ENCODE peak calls at places on chromosome 21, in four cellular contexts. One of them, this sample, is unnamed.

GRCh38 chr21:22062472-22063139 is 1064.4 kb downstream of the NCAM2 start:
- DNase-seq in fibroblast of pulmonary artery: no peak
- DNase-seq in lower lobe of right lung: no peak
- DNase-seq in sigmoid colon: no peak
- DNase-seq in this sample: no peak

GRCh38 chr21:37431243-37431642 is 64.7 kb downstream of the DYRK1A start:
- DNase-seq in sigmoid colon: no peak
- DNase-seq in fibroblast of pulmonary artery: no peak
- DNase-seq in lower lobe of right lung: no peak
- DNase-seq in this sample: no peak

GRCh38 chr21:45918835-45919467 is 62.6 kb upstream of the COL6A1 start:
- DNase-seq in sigmoid colon: no peak
- DNase-seq in lower lobe of right lung: no peak
- DNase-seq in fibroblast of pulmonary artery: no peak
- DNase-seq in this sample: no peak

GRCh38 chr21:32256873-32257620 is 21.8 kb downstream of the MIS18A start:
- DNase-seq in sigmoid colon: peak
- DNase-seq in lower lobe of right lung: no peak
- DNase-seq in fibroblast of pulmonary artery: peak
- DNase-seq in this sample: peak

GRCh38 chr21:29299046-29299905 is 554 bp downstream of the BACH1 start:
- DNase-seq in sigmoid colon: peak
- DNase-seq in lower lobe of right lung: peak
- DNase-seq in fibroblast of pulmonary artery: peak
- DNase-seq in this sample: peak

GRCh38 chr21:33761104-33762036 is 119.1 kb downstream of the ITSN1 start:
- DNase-seq in sigmoid colon: no peak
- DNase-seq in lower lobe of right lung: no peak
- DNase-seq in fibroblast of pulmonary artery: peak
- DNase-seq in this sample: peak

GRCh38 chr21:32653326-32653901 is 41.2 kb upstream of the CFAP298 start:
- DNase-seq in lower lobe of right lung: no peak
- DNase-seq in sigmoid colon: no peak
- DNase-seq in fibroblast of pulmonary artery: peak
- DNase-seq in this sample: peak

GRCh38 chr21:32257952-32258785 is 20.7 kb downstream of the MIS18A start:
- DNase-seq in sigmoid colon: peak
- DNase-seq in fibroblast of pulmonary artery: peak
- DNase-seq in lower lobe of right lung: peak
- DNase-seq in this sample: peak

GRCh38 chr21:29133796-29134195 is 3.4 kb downstream of the MAP3K7CL start:
- DNase-seq in lower lobe of right lung: no peak
- DNase-seq in sigmoid colon: no peak
- DNase-seq in fibroblast of pulmonary artery: no peak
- DNase-seq in this sample: no peak

GRCh38 chr21:19228241-19228640 is 824.7 kb upstream of the TMPRSS15 start:
- DNase-seq in lower lobe of right lung: no peak
- DNase-seq in sigmoid colon: no peak
- DNase-seq in fibroblast of pulmonary artery: no peak
- DNase-seq in this sample: no peak

GRCh38 chr21:33834801-33835500 is 80.7 kb downstream of the ATP5PO start:
- DNase-seq in lower lobe of right lung: no peak
- DNase-seq in fibroblast of pulmonary artery: no peak
- DNase-seq in sigmoid colon: no peak
- DNase-seq in this sample: no peak

GRCh38 chr21:36171741-36172331 is 15.2 kb downstream of the DOP1B start:
- DNase-seq in sigmoid colon: no peak
- DNase-seq in fibroblast of pulmonary artery: no peak
- DNase-seq in lower lobe of right lung: no peak
- DNase-seq in this sample: no peak

GRCh38 chr21:37188825-37189224 is 78.3 kb downstream of the VPS26C start:
- DNase-seq in fibroblast of pulmonary artery: no peak
- DNase-seq in sigmoid colon: no peak
- DNase-seq in lower lobe of right lung: no peak
- DNase-seq in this sample: no peak

GRCh38 chr21:45541221-45542039 is 810 bp downstream of the SLC19A1 start:
- DNase-seq in lower lobe of right lung: peak
- DNase-seq in sigmoid colon: peak
- DNase-seq in fibroblast of pulmonary artery: peak
- DNase-seq in this sample: peak

GRCh38 chr21:39681845-39682244 is 63.1 kb upstream of the IGSF5 start:
- DNase-seq in fibroblast of pulmonary artery: peak
- DNase-seq in sigmoid colon: no peak
- DNase-seq in lower lobe of right lung: no peak
- DNase-seq in this sample: peak

GRCh38 chr21:37166733-37167132 is 93.7 kb downstream of the TTC3 start:
- DNase-seq in lower lobe of right lung: no peak
- DNase-seq in sigmoid colon: no peak
- DNase-seq in fibroblast of pulmonary artery: peak
- DNase-seq in this sample: no peak

GRCh38 chr21:17045214-17045835 is 467.5 kb upstream of the CXADR start:
- DNase-seq in sigmoid colon: no peak
- DNase-seq in fibroblast of pulmonary artery: peak
- DNase-seq in lower lobe of right lung: no peak
- DNase-seq in this sample: peak

GRCh38 chr21:33478858-33479678 is 706 bp downstream of the TMEM50B start:
- DNase-seq in sigmoid colon: no peak
- DNase-seq in fibroblast of pulmonary artery: peak
- DNase-seq in lower lobe of right lung: peak
- DNase-seq in this sample: peak

GRCh38 chr21:36321325-36322082 is 1.5 kb downstream of the MORC3 start:
- DNase-seq in lower lobe of right lung: no peak
- DNase-seq in sigmoid colon: no peak
- DNase-seq in fibroblast of pulmonary artery: peak
- DNase-seq in this sample: peak

GRCh38 chr21:17925900-17926299 is 106.7 kb upstream of the C21orf91 start:
- DNase-seq in lower lobe of right lung: no peak
- DNase-seq in fibroblast of pulmonary artery: peak
- DNase-seq in sigmoid colon: no peak
- DNase-seq in this sample: peak

GRCh38 chr21:30958737-30959136 is 77.4 kb upstream of the KRTAP11-1 start:
- DNase-seq in sigmoid colon: no peak
- DNase-seq in lower lobe of right lung: no peak
- DNase-seq in fibroblast of pulmonary artery: no peak
- DNase-seq in this sample: no peak

DNA sequence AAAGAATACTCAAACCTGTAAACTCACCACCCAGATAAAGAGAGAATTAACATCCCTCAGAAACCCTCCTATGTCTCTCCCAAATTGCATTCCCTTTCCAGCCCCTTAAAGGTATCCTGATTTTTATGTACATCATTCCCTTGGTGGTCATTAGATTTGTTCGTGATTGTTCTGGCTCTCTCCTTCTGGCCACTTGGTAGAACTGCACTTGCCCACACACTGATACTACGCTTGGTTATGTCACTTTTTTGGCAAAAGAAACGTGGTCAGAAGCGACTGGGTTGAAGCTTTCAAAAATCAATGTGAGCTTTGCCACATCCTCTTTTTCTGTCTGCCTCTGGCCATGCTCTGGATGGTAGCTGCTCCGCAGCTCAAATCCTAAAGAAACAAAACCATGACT is 76.3 kb downstream of the KRTAP19-8 start:
- DNase-seq in sigmoid colon: no peak
- DNase-seq in lower lobe of right lung: no peak
- DNase-seq in fibroblast of pulmonary artery: no peak
- DNase-seq in this sample: no peak
- TF ChIP-seq CTCF in sigmoid colon: no peak
- TF ChIP-seq CTCF in lower lobe of right lung: no peak
- TF ChIP-seq CTCF in fibroblast of pulmonary artery: no peak
- TF ChIP-seq CTCF in this sample: no peak

GRCh38 chr21:38621132-38621531 is 122.9 kb upstream of the ERG start:
- DNase-seq in fibroblast of pulmonary artery: no peak
- DNase-seq in lower lobe of right lung: no peak
- DNase-seq in sigmoid colon: no peak
- DNase-seq in this sample: no peak
- TF ChIP-seq CTCF in fibroblast of pulmonary artery: no peak
- TF ChIP-seq CTCF in lower lobe of right lung: no peak
- TF ChIP-seq CTCF in sigmoid colon: no peak
- TF ChIP-seq CTCF in this sample: no peak

DNA sequence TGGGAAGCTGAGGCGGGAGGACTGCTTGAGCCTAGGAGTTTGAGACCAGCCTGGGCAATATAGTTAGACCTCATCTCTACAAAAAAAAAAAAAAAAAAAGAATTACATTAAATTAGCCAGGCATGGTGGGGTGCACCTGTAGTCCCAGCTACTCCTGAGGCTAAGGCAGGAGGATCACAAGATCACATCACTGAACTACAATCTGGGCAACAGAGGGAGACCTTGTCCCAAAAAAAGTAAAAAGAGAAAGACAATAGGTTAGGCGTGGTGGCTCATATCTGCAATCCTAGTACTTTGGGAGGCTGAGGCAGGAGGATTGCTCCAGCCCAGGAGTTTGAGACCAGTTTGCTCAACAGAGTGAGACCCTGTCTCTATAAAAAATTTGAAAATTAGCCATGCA is 130.3 kb downstream of the TIAM1 start:
- DNase-seq in lower lobe of right lung: no peak
- DNase-seq in sigmoid colon: no peak
- DNase-seq in fibroblast of pulmonary artery: peak
- DNase-seq in this sample: peak
- TF ChIP-seq CTCF in lower lobe of right lung: no peak
- TF ChIP-seq CTCF in sigmoid colon: no peak
- TF ChIP-seq CTCF in fibroblast of pulmonary artery: peak
- TF ChIP-seq CTCF in this sample: peak

GRCh38 chr21:41974752-41975053 is 20.9 kb upstream of the C2CD2 start:
- DNase-seq in sigmoid colon: no peak
- DNase-seq in fibroblast of pulmonary artery: no peak
- DNase-seq in lower lobe of right lung: no peak
- DNase-seq in this sample: no peak

GRCh38 chr21:41971891-41972290 is 18.1 kb upstream of the C2CD2 start:
- DNase-seq in lower lobe of right lung: no peak
- DNase-seq in fibroblast of pulmonary artery: no peak
- DNase-seq in sigmoid colon: no peak
- DNase-seq in this sample: no peak

GRCh38 chr21:41972511-41973205 is 18.8 kb upstream of the C2CD2 start:
- DNase-seq in fibroblast of pulmonary artery: no peak
- DNase-seq in lower lobe of right lung: no peak
- DNase-seq in sigmoid colon: no peak
- DNase-seq in this sample: no peak

GRCh38 chr21:41973861-41974751 is 20.3 kb upstream of the C2CD2 start:
- DNase-seq in sigmoid colon: no peak
- DNase-seq in lower lobe of right lung: no peak
- DNase-seq in fibroblast of pulmonary artery: peak
- DNase-seq in this sample: no peak

GRCh38 chr21:41973427-41973831 is 19.6 kb upstream of the C2CD2 start:
- DNase-seq in lower lobe of right lung: no peak
- DNase-seq in fibroblast of pulmonary artery: no peak
- DNase-seq in sigmoid colon: no peak
- DNase-seq in this sample: no peak
- TF ChIP-seq CTCF in lower lobe of right lung: no peak
- TF ChIP-seq CTCF in fibroblast of pulmonary artery: no peak
- TF ChIP-seq CTCF in sigmoid colon: no peak
- TF ChIP-seq CTCF in this sample: no peak

GRCh38 chr21:43864806-43865470 is at the start of gene AGPAT3:
- DNase-seq in lower lobe of right lung: no peak
- DNase-seq in sigmoid colon: no peak
- DNase-seq in fibroblast of pulmonary artery: no peak
- DNase-seq in this sample: peak
- TF ChIP-seq CTCF in lower lobe of right lung: no peak
- TF ChIP-seq CTCF in sigmoid colon: no peak
- TF ChIP-seq CTCF in fibroblast of pulmonary artery: no peak
- TF ChIP-seq CTCF in this sample: no peak

DNA sequence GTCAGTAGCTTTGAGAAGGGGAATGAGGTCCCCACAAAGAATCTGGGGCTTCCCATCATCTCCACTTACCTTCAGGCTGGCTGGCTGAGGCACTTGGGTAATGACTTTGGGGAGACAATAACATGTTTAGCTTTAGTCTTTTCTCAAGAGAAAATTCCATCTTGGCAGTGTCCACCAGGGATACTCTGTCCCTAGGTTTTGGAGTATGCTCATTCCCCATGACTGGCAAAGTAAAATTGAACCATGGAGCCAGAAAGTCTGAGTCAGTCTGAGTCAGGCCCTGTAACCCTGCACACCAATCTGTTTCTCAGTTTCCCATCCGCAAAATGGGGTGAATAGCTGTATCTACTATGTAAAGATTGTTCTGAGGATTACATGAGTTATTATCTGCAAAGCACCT is 28.2 kb downstream of the RUNX1 start:
- DNase-seq in lower lobe of right lung: no peak
- DNase-seq in sigmoid colon: no peak
- DNase-seq in fibroblast of pulmonary artery: no peak
- DNase-seq in this sample: peak
- TF ChIP-seq CTCF in lower lobe of right lung: no peak
- TF ChIP-seq CTCF in sigmoid colon: no peak
- TF ChIP-seq CTCF in fibroblast of pulmonary artery: no peak
- TF ChIP-seq CTCF in this sample: no peak

GRCh38 chr21:23699402-23699801 is 1907.9 kb downstream of the MRPL39 start:
- DNase-seq in sigmoid colon: no peak
- DNase-seq in fibroblast of pulmonary artery: no peak
- DNase-seq in lower lobe of right lung: no peak
- DNase-seq in this sample: no peak

GRCh38 chr21:23695449-23695848 is 1911.8 kb downstream of the MRPL39 start:
- DNase-seq in fibroblast of pulmonary artery: no peak
- DNase-seq in lower lobe of right lung: no peak
- DNase-seq in sigmoid colon: no peak
- DNase-seq in this sample: no peak

GRCh38 chr21:23694396-23694795 is 1912.9 kb downstream of the MRPL39 start:
- DNase-seq in sigmoid colon: no peak
- DNase-seq in lower lobe of right lung: no peak
- DNase-seq in fibroblast of pulmonary artery: no peak
- DNase-seq in this sample: no peak
- TF ChIP-seq CTCF in sigmoid colon: no peak
- TF ChIP-seq CTCF in lower lobe of right lung: no peak
- TF ChIP-seq CTCF in fibroblast of pulmonary artery: no peak
- TF ChIP-seq CTCF in this sample: no peak

This sample was measured in AG10803.